ENCODE peak calls at places on chromosomes 1 and 21, in nine cellular contexts. T is activated effector memory CD4-positive, alpha-beta T cell treated with Interleukin-2 at 50 U/mL for 16 hours; Q is AG04450; M is caudate nucleus; L is ELR; O is stimulated activated CD4-positive, alpha-beta T cell treated with anti-CD3 and anti-CD28 coated beads, TNF-alpha, amount 100 ng/mL, for 48 hours; E is cardiac muscle cell; B is mesothelial cell of epicardium; N is HTR-8/SVneo. D is an unnamed sample.

GRCh38 chr1:67883069-67883468 is 49.8 kb upstream of the GNG12 start:
- DNase-seq in T (no peak), Q (no peak), M (no peak), L (peak), O (no peak), E (no peak), B (no peak), N (peak), D (peak)

GRCh38 chr1:157955269-157955668 is 38.2 kb upstream of the KIRREL1 start:
- DNase-seq in T (no peak), Q (no peak), M (no peak), L (no peak), O (no peak), E (no peak), B (no peak), N (no peak), D (no peak)

GRCh38 chr1:235024045-235024439 is 104.6 kb downstream of the TOMM20 start:
- DNase-seq in T (no peak), Q (no peak), M (no peak), L (no peak), O (no peak), E (no peak), B (no peak), N (no peak), D (no peak)

GRCh38 chr21:36188081-36188681 is 31.6 kb downstream of the DOP1B start:
- DNase-seq in T (no peak), Q (no peak), M (no peak), L (no peak), O (no peak), E (no peak), B (no peak), N (no peak), D (no peak)

GRCh38 chr1:110639724-110640386 is 33.7 kb upstream of the KCNA2 start:
- DNase-seq in T (no peak), Q (no peak), M (no peak), L (peak), O (no peak), E (no peak), B (no peak), N (no peak), D (peak)

GRCh38 chr21:36027352-36027751 is 33.0 kb downstream of the SETD4 start:
- DNase-seq in T (no peak), Q (peak), M (no peak), L (peak), O (no peak), E (peak), B (no peak), N (no peak), D (peak)

GRCh38 chr1:111605553-111605952 is 14.0 kb upstream of the RAP1A start:
- DNase-seq in T (no peak), Q (no peak), M (no peak), L (no peak), O (no peak), E (no peak), B (no peak), N (no peak), D (no peak)

GRCh38 chr1:230713915-230714764 is at the start of gene AGT:
- DNase-seq in T (no peak), Q (peak), M (peak), L (peak), O (no peak), E (peak), B (no peak), N (peak), D (no peak)

GRCh38 chr1:192474080-192474683 is 101.4 kb upstream of the RGS1 start:
- DNase-seq in T (no peak), Q (no peak), M (no peak), L (peak), O (no peak), E (peak), B (no peak), N (no peak), D (peak)

GRCh38 chr1:175978926-175979325 is 228.2 kb downstream of the COP1 start:
- DNase-seq in T (no peak), Q (no peak), M (no peak), L (no peak), O (no peak), E (no peak), B (no peak), N (no peak), D (no peak)

GRCh38 chr1:97668945-97669344 is 251.9 kb downstream of the DPYD start:
- DNase-seq in T (no peak), Q (no peak), M (no peak), L (peak), O (no peak), E (no peak), B (no peak), N (peak), D (peak)

GRCh38 chr1:16151200-16151708 is 4.6 kb downstream of the EPHA2 start:
- DNase-seq in T (no peak), Q (no peak), M (no peak), L (no peak), O (no peak), E (peak), B (no peak), N (no peak), D (no peak)

GRCh38 chr1:72170246-72170645 is 112.1 kb downstream of the NEGR1 start:
- DNase-seq in T (no peak), Q (no peak), M (no peak), L (no peak), O (no peak), E (no peak), B (no peak), N (no peak), D (no peak)

GRCh38 chr1:90990779-90991178 is 31.1 kb downstream of the ZNF644 start:
- DNase-seq in T (no peak), Q (no peak), M (no peak), L (no peak), O (no peak), E (no peak), B (no peak), N (no peak), D (no peak)

GRCh38 chr1:94820918-94821317 is 761 bp downstream of the SLC44A3 start:
- DNase-seq in T (no peak), Q (no peak), M (no peak), L (no peak), O (no peak), E (no peak), B (no peak), N (no peak), D (no peak)

GRCh38 chr1:45667321-45668111 is 18.8 kb downstream of the GPBP1L1 start:
- DNase-seq in T (no peak), Q (no peak), M (no peak), L (no peak), O (no peak), E (no peak), B (no peak), N (no peak), D (no peak)

GRCh38 chr1:25549273-25550154 is 6.1 kb downstream of the LDLRAP1 start:
- DNase-seq in T (peak), Q (no peak), M (no peak), L (peak), O (peak), E (no peak), B (no peak), N (peak), D (peak)

GRCh38 chr21:45989355-45990048 is 7.9 kb downstream of the COL6A1 start:
- DNase-seq in T (no peak), Q (no peak), M (no peak), L (no peak), O (no peak), E (no peak), B (no peak), N (no peak), D (no peak)

GRCh38 chr1:92858564-92859399 is 26.9 kb downstream of the RPL5 start:
- DNase-seq in T (no peak), Q (peak), M (no peak), L (peak), O (peak), E (peak), B (peak), N (peak), D (peak)

GRCh38 chr1:12478612-12478985 is 139.4 kb downstream of the DHRS3 start:
- DNase-seq in T (peak), Q (no peak), M (no peak), L (no peak), O (no peak), E (no peak), B (no peak), N (no peak), D (no peak)

D was measured in mammary epithelial cell.